ENCODE peak calls at places on chromosomes 3 and 15, in five cellular contexts. K is body of pancreas, J is lung, Y is heart left ventricle, L is left lung. F is an unnamed sample.

GRCh38 chr3:150239764-150240163 is 168.3 kb upstream of the TSC22D2 start:
- DNase-seq in K (no peak), Y (no peak), J (no peak), L (no peak), F (no peak)

GRCh38 chr3:48896991-48897390 is 1.7 kb downstream of the SLC25A20 start:
- DNase-seq in K (no peak), J (no peak), L (no peak), Y (no peak), F (no peak)

GRCh38 chr3:67489816-67490215 is 164.6 kb downstream of the SUCLG2 start:
- DNase-seq in J (no peak), L (no peak), K (no peak), Y (no peak), F (no peak)

GRCh38 chr3:14397940-14398800 is 4.2 kb upstream of the SLC6A6 start:
- DNase-seq in Y (no peak), L (no peak), K (no peak), J (no peak), F (no peak)

GRCh38 chr3:31038086-31038737 is 143.8 kb upstream of the GADL1 start:
- DNase-seq in Y (no peak), J (no peak), K (no peak), L (no peak), F (no peak)

GRCh38 chr3:192869131-192870027 is 48.3 kb downstream of the MB21D2 start:
- DNase-seq in L (no peak), Y (peak; percentile 51), K (no peak), J (no peak), F (no peak)

GRCh38 chr15:79339588-79340314 is 28.8 kb downstream of the TMED3 start:
- DNase-seq in Y (no peak), K (no peak), J (no peak), L (no peak), F (no peak)

GRCh38 chr15:40911139-40911538 is 16.9 kb downstream of the VPS18 start:
- DNase-seq in K (no peak), J (no peak), Y (no peak), L (no peak), F (no peak)

GRCh38 chr15:20346082-20346805 is 195.4 kb downstream of the GOLGA6L6 start:
- DNase-seq in L (peak; percentile 82), K (peak; percentile 5), Y (peak; percentile 27), J (peak; percentile 29), F (peak; percentile 41)

DNA sequence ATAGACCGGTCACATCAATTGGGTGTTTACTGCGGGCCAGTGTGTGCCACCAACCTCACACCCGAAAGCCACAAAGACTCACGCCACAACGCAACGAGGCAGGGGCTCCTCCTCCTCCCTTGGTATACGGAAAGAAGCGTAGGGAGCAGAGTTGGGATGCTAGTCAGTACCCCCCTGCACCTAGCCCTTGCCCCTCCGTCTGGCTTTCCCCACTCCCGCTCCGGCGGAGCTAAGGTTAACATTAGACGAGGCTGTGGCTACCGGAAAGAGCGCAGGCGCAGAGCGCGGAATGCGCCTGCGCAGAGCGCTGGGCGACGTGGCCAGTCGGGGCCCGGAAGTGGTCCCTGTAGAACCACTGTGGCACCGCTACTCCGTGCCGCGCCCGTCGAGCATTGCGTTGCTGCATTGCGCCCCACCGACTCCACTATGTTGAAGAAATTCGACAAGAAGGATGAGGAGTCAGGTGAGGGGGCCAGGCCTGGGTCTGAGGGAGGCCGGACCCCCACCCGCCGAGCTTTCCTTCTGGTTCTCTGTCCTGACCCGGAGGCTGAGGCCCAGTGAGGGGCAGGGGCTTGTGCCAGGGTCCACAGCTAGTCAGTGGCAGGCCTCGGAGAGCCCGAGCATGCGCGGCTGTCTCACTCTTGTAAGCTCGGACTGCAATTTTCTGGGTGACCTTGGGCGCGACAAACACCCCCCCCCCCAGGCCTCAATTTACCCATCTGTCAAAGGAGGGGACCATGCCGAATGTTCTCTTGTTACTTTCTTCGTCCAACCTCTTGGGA is at the start of gene COPG1:
- DNase-seq in K (peak; percentile 89), L (peak; percentile 95), J (peak; percentile 87), Y (peak; percentile 87), F (peak; percentile 90)
- H3K27ac ChIP-seq in K (peak within 1 kb of the TSS; percentile 88), L (peak within 1 kb of the TSS; percentile 92), J (peak within 1 kb of the TSS; percentile 91), Y (peak within 1 kb of the TSS; percentile 84), F (no peak within 1 kb of the TSS)

GRCh38 chr3:11289864-11290263 is 17.7 kb downstream of the ATG7 start:
- DNase-seq in J (no peak), Y (no peak), L (no peak), K (no peak), F (no peak)
- H3K4me3 ChIP-seq in J (no peak overlapping the region), Y (no peak overlapping the region), L (no peak overlapping the region), K (no peak overlapping the region), F (no peak overlapping the region)

GRCh38 chr15:57594479-57594878 is 2.8 kb downstream of the MYZAP start:
- DNase-seq in K (no peak), L (no peak), J (no peak), Y (no peak), F (no peak)

GRCh38 chr15:57591237-57591821 is 375 bp upstream of the MYZAP start:
- DNase-seq in L (no peak), K (peak; percentile 23), J (no peak), Y (no peak), F (no peak)

GRCh38 chr15:57591822-57592367 is at the start of gene MYZAP:
- DNase-seq in J (peak; percentile 61), L (peak; percentile 89), Y (peak; percentile 78), K (peak; percentile 86), F (peak; percentile 85)

GRCh38 chr15:57592426-57592825 is 722 bp downstream of the MYZAP start:
- DNase-seq in J (no peak), L (no peak), K (peak; percentile 36), Y (no peak), F (no peak)

GRCh38 chr15:57592836-57593420 is 1.2 kb downstream of the MYZAP start:
- DNase-seq in Y (peak; percentile 55), K (peak; percentile 21), J (no peak), L (no peak), F (no peak)
- H3K27ac ChIP-seq in Y (peak overlapping the region; percentile 94), K (no peak overlapping the region), J (no peak overlapping the region), L (no peak overlapping the region), F (no peak overlapping the region)

GRCh38 chr15:62465173-62465572 is 300.1 kb upstream of the C2CD4B start:
- DNase-seq in Y (no peak), J (no peak), K (no peak), L (no peak), F (no peak)
- H3K4me3 ChIP-seq in Y (no peak overlapping the region), J (no peak overlapping the region), K (no peak overlapping the region), L (no peak overlapping the region), F (no peak overlapping the region)

DNA sequence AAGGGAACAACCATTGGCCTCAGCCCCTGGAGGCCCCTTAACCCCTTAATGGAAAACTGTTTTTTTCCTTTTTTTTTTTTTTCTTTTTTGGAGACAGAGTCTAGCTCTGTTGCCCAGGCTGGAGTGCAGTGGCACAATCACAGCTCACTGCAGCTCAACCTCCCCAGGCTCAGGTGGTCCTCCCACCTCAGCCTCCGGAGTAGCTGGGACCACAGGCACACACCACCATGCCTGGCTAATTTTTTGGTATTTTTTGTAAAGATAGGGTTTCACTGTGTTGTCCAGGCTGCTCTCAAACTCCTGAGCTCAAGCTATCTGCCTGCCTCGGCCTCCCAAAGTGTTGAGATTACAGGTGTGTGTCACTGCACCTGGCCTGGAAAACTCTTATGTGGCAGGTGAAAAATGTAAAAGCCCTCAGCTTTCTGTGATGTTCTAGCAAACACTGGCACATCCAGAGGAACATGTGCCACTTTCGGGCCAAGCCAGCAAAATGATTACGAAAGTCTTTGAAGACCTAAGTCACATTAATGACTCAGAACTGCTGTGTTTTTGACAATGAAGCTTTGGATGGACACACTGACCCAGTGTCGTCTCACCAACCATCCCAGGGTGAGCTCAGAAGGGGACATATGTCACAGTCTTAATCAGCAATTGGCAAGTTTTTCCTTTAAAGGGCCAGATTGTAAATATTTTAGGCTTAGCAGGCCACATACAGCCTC is 189.3 kb upstream of the TPM1 start:
- DNase-seq in K (peak; percentile 47), Y (no peak), L (no peak), J (no peak), F (no peak)
- H3K27ac ChIP-seq in K (no peak overlapping the region), Y (no peak overlapping the region), L (no peak overlapping the region), J (no peak overlapping the region), F (no peak overlapping the region)